ENCODE peak calls at places on chromosome 7, in nine cellular contexts. W is Calu3; K is Peyer's patch; B is amygdala; J is progenitor cell of endocrine pancreas; I is cardiac muscle cell; G is retina; D is activated effector memory CD4-positive, alpha-beta T cell treated with Interleukin-2 at 50 U/mL for 16 hours; X is nephron progenitor cell. F is an unnamed sample.

GRCh38 chr7:65448824-65449504 is 75.3 kb downstream of the ZNF92 start:
- DNase-seq in W (no peak), G (no peak), J (no peak), D (no peak), K (no peak), I (no peak), X (no peak), B (no peak), F (no peak)

GRCh38 chr7:70678621-70679251 is 453.2 kb upstream of the GALNT17 start:
- DNase-seq in D (no peak), J (no peak), K (no peak), X (no peak), B (no peak), W (no peak), G (no peak), I (no peak), F (no peak)

GRCh38 chr7:109772161-109772560 is 1202.5 kb downstream of the DNAJB9 start:
- DNase-seq in I (no peak), W (no peak), J (no peak), G (no peak), X (no peak), D (no peak), B (no peak), K (no peak), F (no peak)

GRCh38 chr7:32145911-32146310 is 75.7 kb upstream of the PDE1C start:
- DNase-seq in D (no peak), J (no peak), W (no peak), G (no peak), X (no peak), I (no peak), K (no peak), B (no peak), F (no peak)

GRCh38 chr7:74092321-74092963 is 8.8 kb downstream of the LIMK1 start:
- DNase-seq in X (peak; percentile 57), I (no peak), J (no peak), G (peak; percentile 47), D (no peak), B (no peak), K (no peak), W (no peak), F (peak; percentile 69)

GRCh38 chr7:142760071-142760642 is 10.6 kb upstream of the PRSS2 start:
- DNase-seq in K (no peak), B (no peak), W (peak; percentile 56), D (no peak), J (no peak), G (no peak), I (no peak), X (no peak), F (no peak)

GRCh38 chr7:107119376-107120100 is 49.3 kb upstream of the HBP1 start:
- DNase-seq in W (no peak), J (no peak), D (no peak), B (no peak), X (no peak), I (no peak), K (no peak), G (peak; percentile 25), F (no peak)

GRCh38 chr7:36796850-36797618 is 72.7 kb upstream of the AOAH start:
- DNase-seq in X (no peak), I (no peak), B (no peak), W (no peak), K (no peak), D (no peak), J (no peak), G (no peak), F (no peak)

GRCh38 chr7:81256991-81257390 is 338.1 kb upstream of the SEMA3C start:
- DNase-seq in D (no peak), K (no peak), B (no peak), W (no peak), J (no peak), I (peak; percentile 35), G (no peak), X (no peak), F (no peak)

GRCh38 chr7:112630565-112630964 is 149.8 kb downstream of the LSMEM1 start:
- DNase-seq in B (no peak), K (no peak), G (no peak), X (no peak), J (no peak), D (no peak), I (no peak), W (no peak), F (no peak)

GRCh38 chr7:103540986-103541385 is 95.0 kb upstream of the SLC26A5 start:
- DNase-seq in K (no peak), I (no peak), W (no peak), X (no peak), J (no peak), G (no peak), B (peak; percentile 85), D (no peak), F (peak; percentile 88)

GRCh38 chr7:7972128-7972527 is 3.5 kb downstream of the GLCCI1 start:
- DNase-seq in D (no peak), I (no peak), W (no peak), B (no peak), G (peak; percentile 59), J (no peak), X (peak; percentile 6), K (no peak), F (no peak)

GRCh38 chr7:90723866-90724265 is 127.7 kb downstream of the CDK14 start:
- DNase-seq in D (no peak), B (no peak), K (no peak), J (no peak), G (no peak), X (no peak), W (no peak), I (no peak), F (no peak)

GRCh38 chr7:31054608-31055273 is 2.6 kb downstream of the ADCYAP1R1 start:
- DNase-seq in G (no peak), I (no peak), X (no peak), W (no peak), J (no peak), K (no peak), B (no peak), D (no peak), F (no peak)

F was measured in Right ventricle myocardium superior.